ENCODE peak calls at places on chromosomes 5 and 9, in six cellular contexts. H is GM10248, D is HL-60, F is dorsolateral prefrontal cortex, J is A549, Y is psoas muscle. V is an unnamed sample.

GRCh38 chr9:35158501-35159280 is 3.1 kb upstream of the UNC13B start:
- DNase-seq in H (no peak), D (peak), F (no peak), J (no peak), Y (no peak), V (no peak)

GRCh38 chr5:40866844-40867243 is 25.7 kb downstream of the CARD6 start:
- DNase-seq in H (no peak), D (no peak), F (no peak), J (no peak), Y (no peak), V (no peak)

GRCh38 chr5:71601222-71602026 is 14.3 kb downstream of the MCCC2 start:
- DNase-seq in H (peak), D (peak), F (no peak), J (peak), Y (no peak), V (peak)

GRCh38 chr5:9376363-9377117 is 169.3 kb downstream of the SEMA5A start:
- DNase-seq in H (no peak), D (no peak), F (no peak), J (no peak), Y (no peak), V (no peak)

GRCh38 chr9:133592731-133593409 is 16.3 kb downstream of the FAM163B start:
- DNase-seq in H (no peak), D (no peak), F (no peak), J (no peak), Y (no peak), V (no peak)

GRCh38 chr5:35129921-35130485 is 82.3 kb upstream of the AGXT2 start:
- DNase-seq in H (no peak), D (no peak), F (no peak), J (no peak), Y (no peak), V (peak)

GRCh38 chr9:134641173-134641985 is at the start of gene COL5A1:
- DNase-seq in H (no peak), D (no peak), F (peak), J (peak), Y (peak), V (peak)

GRCh38 chr9:22731786-22732185 is 285.2 kb downstream of the DMRTA1 start:
- DNase-seq in H (no peak), D (no peak), F (no peak), J (no peak), Y (no peak), V (no peak)

GRCh38 chr5:118611332-118611945 is 376.9 kb downstream of the DTWD2 start:
- DNase-seq in H (peak), D (peak), F (no peak), J (peak), Y (no peak), V (peak)

GRCh38 chr5:159163027-159163699 is 46.2 kb downstream of the RNF145 start:
- DNase-seq in H (no peak), D (no peak), F (no peak), J (peak), Y (no peak), V (no peak)

GRCh38 chr9:108761530-108762347 is 94.0 kb downstream of the ACTL7B start:
- DNase-seq in H (peak), D (peak), F (peak), J (peak), Y (peak), V (peak)

GRCh38 chr9:119963258-119963797 is 594.1 kb upstream of the BRINP1 start:
- DNase-seq in H (no peak), D (no peak), F (no peak), J (peak), Y (no peak), V (no peak)

GRCh38 chr5:367358-368130 is 46.0 kb downstream of the AHRR start:
- DNase-seq in H (no peak), D (no peak), F (no peak), J (no peak), Y (no peak), V (no peak)

GRCh38 chr5:134948929-134949328 is 18.8 kb upstream of the CATSPER3 start:
- DNase-seq in H (no peak), D (no peak), F (no peak), J (no peak), Y (peak), V (no peak)

GRCh38 chr9:136052433-136052880 is 42.6 kb downstream of the NACC2 start:
- DNase-seq in H (no peak), D (no peak), F (no peak), J (peak), Y (no peak), V (peak)

GRCh38 chr5:74309050-74309449 is 331.5 kb downstream of the ENC1 start:
- DNase-seq in H (no peak), D (no peak), F (no peak), J (no peak), Y (no peak), V (no peak)

GRCh38 chr5:138303365-138303764 is 28.2 kb downstream of the CDC25C start:
- DNase-seq in H (no peak), D (no peak), F (no peak), J (no peak), Y (no peak), V (no peak)

GRCh38 chr5:112628219-112628618 is 109.5 kb upstream of the APC start:
- DNase-seq in H (no peak), D (no peak), F (no peak), J (no peak), Y (no peak), V (no peak)

GRCh38 chr5:131765261-131765660 is 31.6 kb downstream of the FNIP1 start:
- DNase-seq in H (no peak), D (no peak), F (no peak), J (no peak), Y (no peak), V (no peak)

GRCh38 chr5:150993836-150994412 is 26.5 kb upstream of the GPX3 start:
- DNase-seq in H (no peak), D (no peak), F (no peak), J (no peak), Y (no peak), V (no peak)
- TF ChIP-seq CTCF in H (no peak), D (no peak), F (no peak), J (no peak), Y (no peak), V (no peak)

DNA sequence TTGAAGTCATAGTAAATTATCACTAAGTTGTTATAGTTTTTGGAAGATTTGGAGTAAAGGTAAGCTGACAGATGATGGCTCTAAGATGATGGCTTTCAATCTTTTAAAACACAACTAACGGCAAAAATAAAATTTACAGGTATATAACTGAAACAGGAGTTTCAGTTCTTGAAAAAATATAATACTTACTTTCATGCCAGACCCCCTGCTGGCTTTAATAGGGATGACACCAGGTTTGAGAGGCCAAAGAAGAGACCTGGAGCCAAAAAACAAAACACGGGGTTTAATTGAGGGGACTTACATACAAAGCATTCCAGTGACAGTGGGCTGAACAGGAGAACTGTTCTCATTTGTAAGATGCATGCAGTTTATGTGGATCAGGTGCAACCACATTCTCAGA is 301.7 kb upstream of the PCSK5 start:
- DNase-seq in H (no peak), D (no peak), F (no peak), J (no peak), Y (no peak), V (no peak)
- TF ChIP-seq CTCF in H (no peak), D (no peak), F (peak), J (no peak), Y (no peak), V (peak)

GRCh38 chr5:173567548-173567947 is 48.9 kb downstream of the BOD1 start:
- DNase-seq in H (no peak), D (no peak), F (no peak), J (no peak), Y (no peak), V (no peak)
- TF ChIP-seq CTCF in H (no peak), D (no peak), F (no peak), J (no peak), Y (no peak), V (no peak)

GRCh38 chr9:129898205-129898604 is 62.9 kb downstream of the USP20 start:
- DNase-seq in H (no peak), D (no peak), F (no peak), J (peak), Y (no peak), V (no peak)
- TF ChIP-seq CTCF in H (no peak), D (no peak), F (no peak), J (no peak), Y (no peak), V (no peak)

DNA sequence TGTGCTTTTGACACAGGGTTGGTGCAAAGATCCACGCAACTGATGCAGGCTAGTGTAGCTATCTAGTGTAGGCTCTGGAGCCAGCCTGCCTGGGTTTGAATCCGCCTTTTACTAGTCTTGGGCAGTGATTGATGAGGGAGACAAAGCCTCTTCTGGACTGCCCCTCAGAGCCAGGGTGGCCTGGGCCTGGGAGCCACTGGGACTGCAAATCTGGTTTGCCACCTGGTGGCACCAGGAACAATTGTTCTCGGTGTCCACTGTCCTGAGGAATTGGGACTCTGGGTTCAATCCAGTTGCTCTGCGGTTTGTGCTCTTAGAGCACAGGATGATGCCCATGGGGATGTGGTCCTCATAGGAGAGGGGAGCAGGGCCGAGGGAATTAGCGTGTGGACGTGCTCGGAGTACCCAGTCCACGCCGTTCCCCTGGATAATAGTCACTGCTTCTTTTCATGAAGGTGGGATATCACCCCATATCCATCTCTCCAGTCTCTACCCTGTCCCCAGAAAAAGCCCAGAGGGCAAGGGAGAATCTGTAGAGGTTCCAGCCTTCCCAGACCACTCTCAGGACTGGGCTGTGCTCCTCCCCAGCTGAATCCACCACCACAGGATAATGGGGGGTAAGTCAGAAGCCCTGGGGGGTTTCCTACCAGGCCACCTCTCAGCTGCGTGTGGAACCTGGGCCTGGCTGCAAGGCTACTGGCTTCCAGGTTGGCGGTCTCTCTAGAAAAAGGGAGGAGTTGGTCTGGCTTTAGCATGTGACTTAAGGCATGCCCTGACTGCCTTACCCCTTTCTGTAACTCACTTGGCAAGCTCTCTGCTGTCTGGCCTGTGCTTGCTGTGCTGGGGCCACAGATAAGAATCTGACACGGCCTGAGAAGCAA is 1.9 kb downstream of the B4GALT7 start:
- DNase-seq in H (no peak), D (no peak), F (no peak), J (peak), Y (no peak), V (no peak)
- TF ChIP-seq CTCF in H (no peak), D (no peak), F (no peak), J (peak), Y (peak), V (no peak)

V was measured in GM13977.